ENCODE peak calls at places on chromosomes 16 and 17, in seven cellular contexts. V is transverse colon; M is adipocyte; N is stimulated activated CD4-positive, alpha-beta T cell treated with anti-CD3 and anti-CD28 coated beads, Interleukin-4, amount 100 ng/mL, for 24 hours; S is anterior cingulate cortex; Z is T follicular helper cell; L is myocyte. I is an unnamed sample.

GRCh38 chr16:72936408-72936807 is 111.5 kb downstream of the ZFHX3 start:
- DNase-seq in V (no peak), M (no peak), N (no peak), S (no peak), Z (no peak), L (no peak), I (no peak)

GRCh38 chr16:1108299-1109252 is 12.5 kb upstream of the C1QTNF8 start:
- DNase-seq in V (peak; percentile 55), M (no peak), N (no peak), S (peak; percentile 38), Z (no peak), L (peak; percentile 81), I (no peak)

GRCh38 chr16:61823326-61823725 is 212.9 kb downstream of the CDH8 start:
- DNase-seq in V (no peak), M (no peak), N (no peak), S (no peak), Z (no peak), L (no peak), I (no peak)

GRCh38 chr16:10923650-10924214 is 18.5 kb downstream of the DEXI start:
- DNase-seq in V (peak; percentile 48), M (no peak), N (no peak), S (peak; percentile 60), Z (no peak), L (peak; percentile 89), I (no peak)

GRCh38 chr16:66741131-66741900 is 10.1 kb downstream of the DYNC1LI2 start:
- DNase-seq in V (peak; percentile 89), M (peak; percentile 96), N (no peak), S (peak; percentile 86), Z (no peak), L (peak; percentile 98), I (no peak)

GRCh38 chr17:50470451-50470850 is 1.8 kb upstream of the CHAD start:
- DNase-seq in V (peak; percentile 83), M (no peak), N (no peak), S (no peak), Z (no peak), L (peak; percentile 23), I (no peak)

GRCh38 chr17:64240741-64241347 is 22.2 kb downstream of the TEX2 start:
- DNase-seq in V (peak; percentile 35), M (peak; percentile 93), N (no peak), S (peak; percentile 5), Z (no peak), L (peak; percentile 61), I (no peak)

GRCh38 chr17:80095038-80095843 is 6.1 kb upstream of the GAA start:
- DNase-seq in V (no peak), M (no peak), N (no peak), S (no peak), Z (no peak), L (no peak), I (no peak)

GRCh38 chr17:55794681-55795080 is 43.8 kb downstream of the PCTP start:
- DNase-seq in V (no peak), M (no peak), N (no peak), S (no peak), Z (no peak), L (no peak), I (no peak)

GRCh38 chr16:49036126-49036525 is 245.5 kb downstream of the CBLN1 start:
- DNase-seq in V (no peak), M (no peak), N (no peak), S (no peak), Z (no peak), L (no peak), I (no peak)

GRCh38 chr17:57708401-57708800 is 36.7 kb downstream of the CCDC182 start:
- DNase-seq in V (no peak), M (no peak), N (no peak), S (no peak), Z (no peak), L (peak; percentile 38), I (no peak)

GRCh38 chr16:2333231-2333630 is 7.3 kb downstream of the ABCA3 start:
- DNase-seq in V (no peak), M (no peak), N (no peak), S (no peak), Z (no peak), L (no peak), I (no peak)

GRCh38 chr16:52581530-52581929 is 34.6 kb upstream of the TOX3 start:
- DNase-seq in V (no peak), M (no peak), N (no peak), S (no peak), Z (no peak), L (no peak), I (no peak)

GRCh38 chr16:50645858-50646257 is 35.3 kb downstream of the SNX20 start:
- DNase-seq in V (no peak), M (no peak), N (no peak), S (no peak), Z (no peak), L (no peak), I (no peak)

GRCh38 chr17:29078183-29079045 is 35.5 kb downstream of the PIPOX start:
- DNase-seq in V (no peak), M (peak; percentile 51), N (no peak), S (peak; percentile 70), Z (no peak), L (peak; percentile 74), I (no peak)

GRCh38 chr16:55401036-55401435 is 77.0 kb downstream of the IRX6 start:
- DNase-seq in V (no peak), M (no peak), N (no peak), S (no peak), Z (no peak), L (peak; percentile 18), I (no peak)

GRCh38 chr17:8053600-8053999 is 14.7 kb downstream of the ALOX15B start:
- DNase-seq in V (no peak), M (no peak), N (no peak), S (no peak), Z (no peak), L (no peak), I (no peak)

GRCh38 chr16:65176603-65177002 is 54.7 kb upstream of the CDH11 start:
- DNase-seq in V (peak; percentile 10), M (peak; percentile 67), N (no peak), S (no peak), Z (no peak), L (peak; percentile 75), I (no peak)

GRCh38 chr16:54204756-54205155 is 81.8 kb downstream of the IRX3 start:
- DNase-seq in V (no peak), M (no peak), N (no peak), S (peak; percentile 26), Z (no peak), L (no peak), I (no peak)

GRCh38 chr16:27430923-27431484 is 29.0 kb downstream of the IL21R start:
- DNase-seq in V (no peak), M (no peak), N (peak; percentile 4), S (no peak), Z (no peak), L (peak; percentile 71), I (no peak)

GRCh38 chr17:82242977-82243647 is 14.3 kb downstream of the SLC16A3 start:
- DNase-seq in V (peak; percentile 65), M (peak; percentile 88), N (no peak), S (peak; percentile 67), Z (no peak), L (peak; percentile 92), I (no peak)

GRCh38 chr16:30602595-30603277 is 7.5 kb downstream of the ZNF689 start:
- DNase-seq in V (no peak), M (peak; percentile 66), N (no peak), S (no peak), Z (no peak), L (no peak), I (no peak)

GRCh38 chr17:29444589-29444988 is 54.4 kb downstream of the TAOK1 start:
- DNase-seq in V (no peak), M (peak; percentile 76), N (no peak), S (no peak), Z (no peak), L (no peak), I (no peak)

GRCh38 chr17:14143678-14144077 is 74.4 kb downstream of the COX10 start:
- DNase-seq in V (peak; percentile 17), M (no peak), N (no peak), S (no peak), Z (no peak), L (peak; percentile 75), I (no peak)

GRCh38 chr17:68346448-68346847 is 55.2 kb downstream of the ARSG start:
- DNase-seq in V (peak; percentile 62), M (no peak), N (peak; percentile 73), S (no peak), Z (peak; percentile 16), L (no peak), I (peak; percentile 39)

GRCh38 chr16:21608647-21609328 is 9.4 kb downstream of the METTL9 start:
- DNase-seq in V (no peak), M (peak; percentile 22), N (no peak), S (no peak), Z (no peak), L (no peak), I (no peak)

GRCh38 chr17:40345161-40346034 is 19.1 kb downstream of the GJD3 start:
- DNase-seq in V (peak; percentile 91), M (peak; percentile 77), N (no peak), S (peak; percentile 36), Z (no peak), L (peak; percentile 83), I (no peak)

GRCh38 chr16:86281435-86281834 is 228.9 kb upstream of the FOXF1 start:
- DNase-seq in V (no peak), M (no peak), N (no peak), S (no peak), Z (no peak), L (no peak), I (no peak)

GRCh38 chr16:85386467-85387170 is 226.5 kb upstream of the GSE1 start:
- DNase-seq in V (no peak), M (no peak), N (no peak), S (no peak), Z (no peak), L (no peak), I (no peak)

GRCh38 chr17:69609495-69610315 is 195.2 kb downstream of the MAP2K6 start:
- DNase-seq in V (no peak), M (peak; percentile 52), N (no peak), S (no peak), Z (no peak), L (peak; percentile 86), I (no peak)

GRCh38 chr17:58539703-58540102 is 25.3 kb upstream of the MTMR4 start:
- DNase-seq in V (no peak), M (no peak), N (no peak), S (no peak), Z (no peak), L (peak; percentile 95), I (no peak)

GRCh38 chr16:48347980-48348379 is 37.2 kb downstream of the SIAH1 start:
- DNase-seq in V (no peak), M (no peak), N (no peak), S (no peak), Z (no peak), L (peak; percentile 17), I (no peak)

GRCh38 chr17:43018008-43018853 is 4.0 kb downstream of the VAT1 start:
- DNase-seq in V (no peak), M (no peak), N (no peak), S (peak; percentile 52), Z (peak; percentile 36), L (no peak), I (peak; percentile 24)

GRCh38 chr17:68624381-68624780 is 23.2 kb upstream of the FAM20A start:
- DNase-seq in V (no peak), M (no peak), N (no peak), S (no peak), Z (no peak), L (no peak), I (no peak)

GRCh38 chr17:9862191-9862590 is 36.5 kb downstream of the GLP2R start:
- DNase-seq in V (no peak), M (no peak), N (no peak), S (no peak), Z (no peak), L (no peak), I (no peak)

GRCh38 chr16:68079616-68080344 is 5.4 kb upstream of the NFATC3 start:
- DNase-seq in V (peak; percentile 89), M (no peak), N (peak; percentile 66), S (no peak), Z (peak; percentile 36), L (no peak), I (peak; percentile 51)

GRCh38 chr17:33594000-33594399 is 300.9 kb upstream of the ASIC2 start:
- DNase-seq in V (no peak), M (no peak), N (no peak), S (no peak), Z (no peak), L (no peak), I (no peak)

GRCh38 chr16:21036471-21036870 is 114.2 kb downstream of the DNAH3 start:
- DNase-seq in V (no peak), M (no peak), N (no peak), S (no peak), Z (no peak), L (no peak), I (no peak)